ENCODE peak calls at places on chromosomes 3 and 15, in seven cellular contexts. V, M, D, F, Q, W and K are unnamed samples.

GRCh38 chr3:142850395-142851023 is 38.4 kb downstream of the PCOLCE2 start:
- DNase-seq in V (peak), M (peak), D (no peak), F (peak), Q (no peak), W (peak), K (no peak)

GRCh38 chr15:45522931-45523331 is 376 bp upstream of the SLC30A4 start:
- DNase-seq in V (peak), M (peak), D (peak), F (peak), Q (no peak), W (peak), K (peak)

GRCh38 chr15:89857673-89858072 is 36.1 kb downstream of the AP3S2 start:
- DNase-seq in V (no peak), M (no peak), D (no peak), F (no peak), Q (no peak), W (no peak), K (no peak)

GRCh38 chr3:66808891-66809578 is 189.1 kb upstream of the KBTBD8 start:
- DNase-seq in V (no peak), M (no peak), D (no peak), F (no peak), Q (no peak), W (no peak), K (no peak)

GRCh38 chr3:108180214-108180613 is 42.0 kb downstream of the IFT57 start:
- DNase-seq in V (peak), M (peak), D (no peak), F (no peak), Q (no peak), W (no peak), K (no peak)

GRCh38 chr3:15339786-15340215 is 7.4 kb upstream of the SH3BP5 start:
- DNase-seq in V (peak), M (peak), D (no peak), F (no peak), Q (no peak), W (peak), K (no peak)

GRCh38 chr15:79339588-79340314 is 28.8 kb downstream of the TMED3 start:
- DNase-seq in V (peak), M (peak), D (peak), F (peak), Q (no peak), W (peak), K (no peak)

GRCh38 chr3:30693470-30694120 is 87.2 kb downstream of the TGFBR2 start:
- DNase-seq in V (peak), M (peak), D (peak), F (peak), Q (no peak), W (peak), K (peak)

GRCh38 chr3:150094150-150094932 is 123.6 kb upstream of the PFN2 start:
- DNase-seq in V (peak), M (peak), D (no peak), F (peak), Q (no peak), W (peak), K (no peak)

GRCh38 chr3:184417619-184418327 is 37.9 kb downstream of the CHRD start:
- DNase-seq in V (peak), M (peak), D (peak), F (peak), Q (peak), W (peak), K (peak)

GRCh38 chr3:98612587-98612986 is 19.2 kb upstream of the CPOX start:
- DNase-seq in V (no peak), M (no peak), D (no peak), F (peak), Q (peak), W (peak), K (peak)

GRCh38 chr3:52408466-52408865 is 36.4 kb downstream of the SEMA3G start:
- DNase-seq in V (no peak), M (no peak), D (no peak), F (no peak), Q (no peak), W (no peak), K (no peak)

GRCh38 chr3:3689601-3690375 is 109.4 kb upstream of the LRRN1 start:
- DNase-seq in V (no peak), M (no peak), D (no peak), F (no peak), Q (no peak), W (no peak), K (no peak)

GRCh38 chr3:82773207-82773606 is 1011.8 kb upstream of the GBE1 start:
- DNase-seq in V (no peak), M (no peak), D (no peak), F (peak), Q (no peak), W (no peak), K (no peak)

GRCh38 chr3:150469931-150470740 is 62.0 kb downstream of the TSC22D2 start:
- DNase-seq in V (peak), M (peak), D (no peak), F (no peak), Q (no peak), W (peak), K (no peak)

GRCh38 chr3:135970500-135971116 is 5.1 kb downstream of the PPP2R3A start:
- DNase-seq in V (no peak), M (peak), D (no peak), F (peak), Q (no peak), W (peak), K (no peak)

GRCh38 chr3:46553154-46553553 is 12.9 kb downstream of the LRRC2 start:
- DNase-seq in V (peak), M (peak), D (no peak), F (no peak), Q (no peak), W (peak), K (no peak)
- H3K4ac ChIP-seq in V (no peak), M (peak), D (no peak), F (peak), Q (no peak), W (no peak), K (no peak)

GRCh38 chr3:148021400-148021799 is 612.2 kb downstream of the ZIC1 start:
- DNase-seq in V (no peak), M (no peak), D (no peak), F (no peak), Q (no peak), W (peak), K (no peak)

GRCh38 chr3:148026009-148026588 is 616.9 kb downstream of the ZIC1 start:
- DNase-seq in V (no peak), M (no peak), D (no peak), F (no peak), Q (no peak), W (no peak), K (no peak)

GRCh38 chr3:148020880-148021279 is 611.7 kb downstream of the ZIC1 start:
- DNase-seq in V (no peak), M (no peak), D (no peak), F (no peak), Q (no peak), W (no peak), K (no peak)

DNA sequence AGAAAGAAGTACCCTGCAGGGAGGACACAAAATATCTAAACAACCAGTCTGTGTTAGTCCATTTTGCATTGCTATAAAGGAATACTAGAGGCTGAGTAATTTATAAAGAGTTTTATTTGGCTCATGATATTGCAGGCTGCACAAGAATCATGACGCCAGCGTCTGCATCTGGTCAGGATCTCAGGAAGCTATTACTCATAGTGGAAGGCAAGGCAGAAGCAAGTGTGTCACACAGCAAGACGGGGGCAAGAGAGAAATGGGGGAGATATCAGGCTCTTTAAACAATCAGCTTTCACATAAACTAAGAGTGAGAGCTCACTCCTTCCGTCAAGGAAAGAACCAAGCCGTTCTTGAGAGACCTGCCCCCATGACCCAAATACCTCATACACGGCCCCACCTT is 614.8 kb downstream of the ZIC1 start:
- DNase-seq in V (peak), M (peak), D (no peak), F (no peak), Q (no peak), W (no peak), K (no peak)
- H2BK120ac ChIP-seq in V (no peak), M (no peak), D (no peak), F (no peak), Q (no peak), W (no peak), K (no peak)

DNA sequence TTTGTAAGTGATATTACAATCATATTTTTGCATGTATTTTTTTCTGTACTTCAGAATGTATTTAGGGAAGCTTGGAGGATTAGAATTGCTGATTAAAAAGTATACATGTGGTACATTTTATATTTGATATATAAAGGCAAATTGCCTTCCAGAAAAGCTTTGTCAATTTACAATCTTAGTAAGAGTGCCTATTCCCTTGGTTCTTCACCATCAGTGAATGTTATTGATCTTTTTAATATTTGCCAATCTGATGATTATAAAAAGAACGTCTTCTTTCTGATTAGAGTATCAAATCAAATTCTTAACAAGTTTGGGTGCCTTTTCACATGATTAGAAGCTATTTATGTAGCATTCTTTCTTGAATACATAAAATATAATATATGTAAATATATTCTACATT is 9.1 kb downstream of the WDR49 start:
- DNase-seq in V (no peak), M (no peak), D (no peak), F (no peak), Q (no peak), W (no peak), K (no peak)
- H3K4ac ChIP-seq in V (no peak), M (no peak), D (no peak), F (no peak), Q (no peak), W (no peak), K (no peak)

DNA sequence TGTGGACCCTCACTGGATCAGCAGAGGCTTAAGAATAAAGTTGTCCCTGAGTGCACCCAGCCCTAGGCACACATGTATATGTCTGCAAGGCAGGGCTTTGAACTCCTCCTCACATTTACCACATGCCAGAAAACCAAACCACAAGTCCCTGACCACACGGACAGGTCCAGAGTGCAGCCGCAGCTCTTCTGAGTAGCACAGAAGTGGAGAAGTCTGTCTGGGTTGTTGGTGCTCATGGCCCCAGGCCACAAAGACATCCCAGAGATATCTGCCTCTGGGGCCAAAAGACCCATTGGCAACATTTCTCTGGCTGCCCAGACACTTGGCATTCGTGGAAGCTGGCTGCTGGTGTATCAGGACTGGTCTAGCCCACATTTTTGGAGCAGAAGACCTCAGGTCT is 17.4 kb downstream of the SUSD5 start:
- DNase-seq in V (no peak), M (no peak), D (no peak), F (no peak), Q (no peak), W (peak), K (no peak)
- H2BK120ac ChIP-seq in V (no peak), M (no peak), D (no peak), F (no peak), Q (no peak), W (no peak), K (no peak)

GRCh38 chr3:10432931-10433330 is 72.5 kb downstream of the ATP2B2 start:
- DNase-seq in V (peak), M (peak), D (no peak), F (no peak), Q (no peak), W (no peak), K (no peak)
- H3K4ac ChIP-seq in V (no peak), M (no peak), D (no peak), F (no peak), Q (no peak), W (no peak), K (no peak)